ENCODE peak calls at places on chromosomes 5 and 9, in seven cellular contexts. U, F, Y, Q, J, B and H are unnamed samples.

GRCh38 chr5:151141535-151141934 is 16.0 kb downstream of the ANXA6 start:
- DNase-seq in F (peak; percentile 47), B (no peak), U (no peak), J (peak; percentile 91), Y (peak; percentile 37), Q (no peak), H (no peak)

GRCh38 chr9:2127486-2127885 is 112.3 kb downstream of the SMARCA2 start:
- DNase-seq in B (no peak), U (no peak), Q (peak; percentile 85), F (no peak), J (no peak), Y (no peak), H (peak; percentile 18)

GRCh38 chr9:97900738-97901565 is 21.3 kb downstream of the TRMO start:
- DNase-seq in Q (peak; percentile 65), F (no peak), U (no peak), B (no peak), Y (peak; percentile 19), J (peak; percentile 34), H (peak; percentile 68)

GRCh38 chr9:96514825-96515218 is 64.9 kb downstream of the HABP4 start:
- DNase-seq in F (no peak), B (no peak), J (no peak), Y (no peak), U (no peak), Q (peak; percentile 45), H (no peak)

GRCh38 chr9:72557549-72557948 is 36.1 kb downstream of the TMC1 start:
- DNase-seq in Y (peak; percentile 2), F (no peak), B (no peak), J (no peak), U (no peak), Q (peak; percentile 96), H (peak; percentile 93)

GRCh38 chr5:42951169-42951846 is 88.8 kb downstream of the ANXA2R start:
- DNase-seq in J (peak; percentile 87), Q (peak; percentile 48), F (peak; percentile 66), B (no peak), U (no peak), Y (no peak), H (no peak)

GRCh38 chr9:114069476-114070187 is 8.5 kb downstream of the AMBP start:
- DNase-seq in Q (no peak), J (no peak), B (no peak), Y (no peak), U (no peak), F (no peak), H (no peak)

GRCh38 chr9:74444389-74444788 is 52.7 kb upstream of the RORB start:
- DNase-seq in Y (no peak), U (no peak), J (no peak), B (no peak), Q (no peak), F (no peak), H (no peak)

GRCh38 chr5:43036856-43037711 is 3.0 kb downstream of the ANXA2R start:
- DNase-seq in F (no peak), B (no peak), Q (peak; percentile 58), Y (peak; percentile 35), J (no peak), U (no peak), H (no peak)

GRCh38 chr5:171635846-171636245 is 149.8 kb upstream of the SMIM23 start:
- DNase-seq in Y (no peak), B (no peak), F (no peak), U (no peak), Q (no peak), J (no peak), H (no peak)

GRCh38 chr9:88973281-88974045 is 17.8 kb upstream of the S1PR3 start:
- DNase-seq in Q (no peak), U (no peak), J (no peak), F (no peak), Y (peak; percentile 25), B (no peak), H (no peak)